ENCODE peak calls at places on chromosomes 12 and 14, in eight cellular contexts. One of them, this sample, is unnamed.

GRCh38 chr12:106898001-106898966 is 57.4 kb upstream of the TMEM263 start:
- DNase-seq in adrenal gland: no peak
- DNase-seq in endodermal cell: no peak
- DNase-seq in Panc1: no peak
- DNase-seq in RWPE1: no peak
- DNase-seq in stomach: no peak
- DNase-seq in aorta: no peak
- DNase-seq in right atrium auricular region: no peak
- DNase-seq in this sample: no peak

GRCh38 chr14:52377940-52378339 is 63.8 kb downstream of the PTGER2 start:
- DNase-seq in adrenal gland: no peak
- DNase-seq in endodermal cell: peak; percentile 80
- DNase-seq in Panc1: no peak
- DNase-seq in RWPE1: no peak
- DNase-seq in stomach: no peak
- DNase-seq in aorta: no peak
- DNase-seq in right atrium auricular region: no peak
- DNase-seq in this sample: no peak

GRCh38 chr12:131701705-131702572 is 9.0 kb upstream of the SFSWAP start:
- DNase-seq in adrenal gland: no peak
- DNase-seq in endodermal cell: peak; percentile 56
- DNase-seq in Panc1: no peak
- DNase-seq in RWPE1: no peak
- DNase-seq in stomach: no peak
- DNase-seq in aorta: no peak
- DNase-seq in right atrium auricular region: peak; percentile 5
- DNase-seq in this sample: no peak

GRCh38 chr12:95083938-95084337 is 10.5 kb upstream of the NR2C1 start:
- DNase-seq in adrenal gland: no peak
- DNase-seq in endodermal cell: no peak
- DNase-seq in Panc1: no peak
- DNase-seq in RWPE1: no peak
- DNase-seq in stomach: no peak
- DNase-seq in aorta: no peak
- DNase-seq in right atrium auricular region: no peak
- DNase-seq in this sample: no peak

GRCh38 chr14:61750708-61751474 is 11.3 kb upstream of the SNAPC1 start:
- DNase-seq in adrenal gland: peak; percentile 89
- DNase-seq in endodermal cell: peak; percentile 86
- DNase-seq in Panc1: no peak
- DNase-seq in RWPE1: peak; percentile 80
- DNase-seq in stomach: peak; percentile 91
- DNase-seq in aorta: peak; percentile 94
- DNase-seq in right atrium auricular region: peak; percentile 93
- DNase-seq in this sample: peak; percentile 86

GRCh38 chr12:89319111-89319510 is 33.2 kb downstream of the DUSP6 start:
- DNase-seq in adrenal gland: no peak
- DNase-seq in endodermal cell: no peak
- DNase-seq in Panc1: no peak
- DNase-seq in RWPE1: peak; percentile 26
- DNase-seq in stomach: no peak
- DNase-seq in aorta: no peak
- DNase-seq in right atrium auricular region: no peak
- DNase-seq in this sample: no peak

GRCh38 chr14:25953532-25954144 is 644.2 kb downstream of the NOVA1 start:
- DNase-seq in adrenal gland: peak; percentile 41
- DNase-seq in endodermal cell: no peak
- DNase-seq in Panc1: no peak
- DNase-seq in RWPE1: peak; percentile 6
- DNase-seq in stomach: no peak
- DNase-seq in aorta: peak; percentile 73
- DNase-seq in right atrium auricular region: no peak
- DNase-seq in this sample: peak; percentile 12

GRCh38 chr12:128853321-128854197 is at the start of gene GLT1D1:
- DNase-seq in adrenal gland: no peak
- DNase-seq in endodermal cell: no peak
- DNase-seq in Panc1: no peak
- DNase-seq in RWPE1: no peak
- DNase-seq in stomach: no peak
- DNase-seq in aorta: no peak
- DNase-seq in right atrium auricular region: no peak
- DNase-seq in this sample: no peak

GRCh38 chr12:101697197-101697929 is at the start of gene CHPT1:
- DNase-seq in adrenal gland: peak; percentile 77
- DNase-seq in endodermal cell: peak; percentile 94
- DNase-seq in Panc1: no peak
- DNase-seq in RWPE1: peak; percentile 43
- DNase-seq in stomach: peak; percentile 82
- DNase-seq in aorta: peak; percentile 90
- DNase-seq in right atrium auricular region: peak; percentile 69
- DNase-seq in this sample: peak; percentile 79

GRCh38 chr12:71269199-71269598 is 111.4 kb upstream of the TSPAN8 start:
- DNase-seq in adrenal gland: no peak
- DNase-seq in endodermal cell: no peak
- DNase-seq in Panc1: no peak
- DNase-seq in RWPE1: no peak
- DNase-seq in stomach: no peak
- DNase-seq in aorta: no peak
- DNase-seq in right atrium auricular region: no peak
- DNase-seq in this sample: no peak

GRCh38 chr14:71650187-71650586 is 282.0 kb upstream of the RGS6 start:
- DNase-seq in adrenal gland: no peak
- DNase-seq in endodermal cell: no peak
- DNase-seq in Panc1: no peak
- DNase-seq in RWPE1: no peak
- DNase-seq in stomach: no peak
- DNase-seq in aorta: no peak
- DNase-seq in right atrium auricular region: no peak
- DNase-seq in this sample: no peak

GRCh38 chr12:26614217-26614616 is 218.8 kb downstream of the ITPR2 start:
- DNase-seq in adrenal gland: no peak
- DNase-seq in endodermal cell: peak; percentile 84
- DNase-seq in Panc1: no peak
- DNase-seq in RWPE1: peak; percentile 4
- DNase-seq in stomach: no peak
- DNase-seq in aorta: no peak
- DNase-seq in right atrium auricular region: no peak
- DNase-seq in this sample: no peak

GRCh38 chr12:627863-628805 is 35.1 kb downstream of the NINJ2 start:
- DNase-seq in adrenal gland: no peak
- DNase-seq in endodermal cell: peak; percentile 75
- DNase-seq in Panc1: no peak
- DNase-seq in RWPE1: no peak
- DNase-seq in stomach: no peak
- DNase-seq in aorta: no peak
- DNase-seq in right atrium auricular region: no peak
- DNase-seq in this sample: peak; percentile 95

GRCh38 chr14:102811254-102811963 is 34.2 kb downstream of the TRAF3 start:
- DNase-seq in adrenal gland: no peak
- DNase-seq in endodermal cell: no peak
- DNase-seq in Panc1: no peak
- DNase-seq in RWPE1: no peak
- DNase-seq in stomach: no peak
- DNase-seq in aorta: no peak
- DNase-seq in right atrium auricular region: no peak
- DNase-seq in this sample: no peak

GRCh38 chr14:102806447-102806846 is 29.2 kb downstream of the TRAF3 start:
- DNase-seq in adrenal gland: no peak
- DNase-seq in endodermal cell: no peak
- DNase-seq in Panc1: no peak
- DNase-seq in RWPE1: no peak
- DNase-seq in stomach: no peak
- DNase-seq in aorta: no peak
- DNase-seq in right atrium auricular region: no peak
- DNase-seq in this sample: no peak

GRCh38 chr14:102810523-102810922 is 33.3 kb downstream of the TRAF3 start:
- DNase-seq in adrenal gland: no peak
- DNase-seq in endodermal cell: no peak
- DNase-seq in Panc1: no peak
- DNase-seq in RWPE1: no peak
- DNase-seq in stomach: no peak
- DNase-seq in aorta: no peak
- DNase-seq in right atrium auricular region: no peak
- DNase-seq in this sample: no peak

GRCh38 chr14:102811971-102812370 is 34.7 kb downstream of the TRAF3 start:
- DNase-seq in adrenal gland: no peak
- DNase-seq in endodermal cell: no peak
- DNase-seq in Panc1: no peak
- DNase-seq in RWPE1: no peak
- DNase-seq in stomach: no peak
- DNase-seq in aorta: no peak
- DNase-seq in right atrium auricular region: no peak
- DNase-seq in this sample: no peak

GRCh38 chr14:102809870-102810269 is 32.6 kb downstream of the TRAF3 start:
- DNase-seq in adrenal gland: no peak
- DNase-seq in endodermal cell: no peak
- DNase-seq in Panc1: no peak
- DNase-seq in RWPE1: no peak
- DNase-seq in stomach: no peak
- DNase-seq in aorta: no peak
- DNase-seq in right atrium auricular region: no peak
- DNase-seq in this sample: no peak
- H3K27ac ChIP-seq in adrenal gland: no peak overlapping the region
- H3K27ac ChIP-seq in endodermal cell: no peak overlapping the region
- H3K27ac ChIP-seq in Panc1: no peak overlapping the region
- H3K27ac ChIP-seq in RWPE1: no peak overlapping the region
- H3K27ac ChIP-seq in stomach: no peak overlapping the region
- H3K27ac ChIP-seq in aorta: no peak overlapping the region
- H3K27ac ChIP-seq in right atrium auricular region: no peak overlapping the region
- H3K27ac ChIP-seq in this sample: no peak overlapping the region

GRCh38 chr12:92465786-92466185 is 237.0 kb upstream of the PLEKHG7 start:
- DNase-seq in adrenal gland: no peak
- DNase-seq in endodermal cell: no peak
- DNase-seq in Panc1: no peak
- DNase-seq in RWPE1: no peak
- DNase-seq in stomach: no peak
- DNase-seq in aorta: no peak
- DNase-seq in right atrium auricular region: no peak
- DNase-seq in this sample: no peak

GRCh38 chr12:92463171-92463570 is 239.6 kb upstream of the PLEKHG7 start:
- DNase-seq in adrenal gland: no peak
- DNase-seq in endodermal cell: no peak
- DNase-seq in Panc1: no peak
- DNase-seq in RWPE1: no peak
- DNase-seq in stomach: no peak
- DNase-seq in aorta: no peak
- DNase-seq in right atrium auricular region: no peak
- DNase-seq in this sample: no peak

GRCh38 chr12:92462049-92462448 is 240.7 kb upstream of the PLEKHG7 start:
- DNase-seq in adrenal gland: no peak
- DNase-seq in endodermal cell: no peak
- DNase-seq in Panc1: no peak
- DNase-seq in RWPE1: no peak
- DNase-seq in stomach: no peak
- DNase-seq in aorta: no peak
- DNase-seq in right atrium auricular region: no peak
- DNase-seq in this sample: no peak

GRCh38 chr12:92464911-92465310 is 237.9 kb upstream of the PLEKHG7 start:
- DNase-seq in adrenal gland: no peak
- DNase-seq in endodermal cell: no peak
- DNase-seq in Panc1: no peak
- DNase-seq in RWPE1: no peak
- DNase-seq in stomach: no peak
- DNase-seq in aorta: no peak
- DNase-seq in right atrium auricular region: no peak
- DNase-seq in this sample: no peak

DNA sequence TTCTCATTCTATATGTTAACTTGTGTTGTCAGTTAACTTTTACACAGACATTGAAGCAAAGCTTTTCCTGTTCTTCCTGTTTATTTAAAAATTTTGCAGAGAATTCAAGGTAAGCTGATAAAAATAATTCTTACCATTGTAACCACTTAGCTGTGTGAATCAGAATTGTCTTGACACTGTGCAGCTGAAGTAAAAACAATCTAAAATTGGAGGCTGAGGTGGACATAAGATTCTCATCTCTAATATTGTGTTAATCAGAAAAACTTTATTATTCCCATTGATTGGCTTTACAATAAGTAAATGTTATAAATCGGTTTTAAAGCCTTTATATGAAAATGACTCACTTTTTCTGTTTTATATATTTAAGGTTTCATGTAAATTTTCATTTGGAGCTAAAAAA is 240.3 kb upstream of the PLEKHG7 start:
- DNase-seq in adrenal gland: no peak
- DNase-seq in endodermal cell: no peak
- DNase-seq in Panc1: no peak
- DNase-seq in RWPE1: no peak
- DNase-seq in stomach: no peak
- DNase-seq in aorta: no peak
- DNase-seq in right atrium auricular region: no peak
- DNase-seq in this sample: no peak
- H3K27ac ChIP-seq in adrenal gland: no peak overlapping the region
- H3K27ac ChIP-seq in endodermal cell: no peak overlapping the region
- H3K27ac ChIP-seq in Panc1: no peak overlapping the region
- H3K27ac ChIP-seq in RWPE1: no peak overlapping the region
- H3K27ac ChIP-seq in stomach: no peak overlapping the region
- H3K27ac ChIP-seq in aorta: no peak overlapping the region
- H3K27ac ChIP-seq in right atrium auricular region: no peak overlapping the region
- H3K27ac ChIP-seq in this sample: peak overlapping the region; percentile 8

DNA sequence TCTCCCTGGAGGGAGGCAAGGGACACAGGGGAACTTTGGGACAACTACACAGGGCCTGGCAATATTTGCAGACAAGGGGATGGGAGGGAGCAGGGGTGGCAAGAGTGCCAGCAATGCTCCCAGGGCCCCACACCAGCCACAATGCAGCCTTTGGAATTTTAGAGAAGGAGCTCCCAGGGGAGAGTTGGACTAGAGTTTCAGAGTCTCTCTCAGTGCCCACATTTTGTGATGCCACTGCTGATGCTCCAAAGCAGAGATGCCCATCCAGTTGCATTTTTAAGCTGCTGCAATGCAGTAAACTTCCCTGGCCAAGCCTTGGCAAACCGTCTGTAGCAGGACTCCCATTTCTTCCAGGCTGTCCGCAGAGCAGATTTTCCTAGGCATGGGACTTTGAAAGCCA is 98.9 kb downstream of the ZFP36L1 start:
- DNase-seq in adrenal gland: no peak
- DNase-seq in endodermal cell: no peak
- DNase-seq in Panc1: no peak
- DNase-seq in RWPE1: no peak
- DNase-seq in stomach: no peak
- DNase-seq in aorta: no peak
- DNase-seq in right atrium auricular region: no peak
- DNase-seq in this sample: no peak
- H3K27ac ChIP-seq in adrenal gland: no peak overlapping the region
- H3K27ac ChIP-seq in endodermal cell: no peak overlapping the region
- H3K27ac ChIP-seq in Panc1: no peak overlapping the region
- H3K27ac ChIP-seq in RWPE1: peak overlapping the region; percentile 95
- H3K27ac ChIP-seq in stomach: no peak overlapping the region
- H3K27ac ChIP-seq in aorta: no peak overlapping the region
- H3K27ac ChIP-seq in right atrium auricular region: no peak overlapping the region
- H3K27ac ChIP-seq in this sample: peak overlapping the region; percentile 18

DNA sequence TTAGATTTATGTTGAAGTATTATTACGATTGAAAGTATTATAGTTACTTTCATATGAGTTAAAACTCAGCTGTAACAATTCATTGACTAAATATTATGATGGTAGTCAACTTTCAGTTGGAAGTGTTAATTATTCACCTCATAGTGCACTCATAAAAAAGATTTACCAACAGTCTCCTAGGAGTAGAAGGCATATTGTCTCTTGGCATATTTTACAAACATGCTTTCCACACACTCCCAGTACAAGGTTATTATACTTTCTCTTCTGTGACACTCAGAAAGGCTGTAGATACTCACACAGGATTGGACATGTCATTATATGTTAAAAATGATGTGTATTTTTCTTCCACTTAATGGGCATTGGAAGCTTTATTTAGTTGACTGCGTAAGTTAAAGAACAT is 147.1 kb downstream of the NPAS3 start:
- DNase-seq in adrenal gland: no peak
- DNase-seq in endodermal cell: no peak
- DNase-seq in Panc1: no peak
- DNase-seq in RWPE1: no peak
- DNase-seq in stomach: no peak
- DNase-seq in aorta: no peak
- DNase-seq in right atrium auricular region: no peak
- DNase-seq in this sample: no peak
- H3K27ac ChIP-seq in adrenal gland: no peak overlapping the region
- H3K27ac ChIP-seq in endodermal cell: no peak overlapping the region
- H3K27ac ChIP-seq in Panc1: no peak overlapping the region
- H3K27ac ChIP-seq in RWPE1: no peak overlapping the region
- H3K27ac ChIP-seq in stomach: no peak overlapping the region
- H3K27ac ChIP-seq in aorta: no peak overlapping the region
- H3K27ac ChIP-seq in right atrium auricular region: no peak overlapping the region
- H3K27ac ChIP-seq in this sample: no peak overlapping the region